ENCODE peak calls at places on chromosomes 11 and 22, in five cellular contexts. N is kidney epithelial cell, U is upper lobe of right lung, T is stomach, Z is esophagus squamous epithelium. B is an unnamed sample.

GRCh38 chr11:100756556-100756955 is 69.5 kb downstream of the ARHGAP42 start:
- DNase-seq in N (no peak), U (no peak), T (no peak), Z (no peak), B (no peak)

GRCh38 chr11:10941429-10941828 is 83.6 kb upstream of the ZBED5 start:
- DNase-seq in N (no peak), U (no peak), T (no peak), Z (no peak), B (no peak)

GRCh38 chr11:112113539-112114457 is 27.1 kb downstream of the SDHD start:
- DNase-seq in N (peak; percentile 21), U (no peak), T (no peak), Z (no peak), B (peak; percentile 69)

GRCh38 chr22:37148031-37148651 is 1.6 kb downstream of the IL2RB start:
- DNase-seq in N (no peak), U (no peak), T (no peak), Z (no peak), B (no peak)

GRCh38 chr11:65060913-65061408 is 2.6 kb upstream of the NAALADL1 start:
- DNase-seq in N (no peak), U (no peak), T (no peak), Z (no peak), B (no peak)

GRCh38 chr11:85685820-85686459 is at the start of gene CCDC89:
- DNase-seq in N (peak; percentile 90), U (peak; percentile 69), T (peak; percentile 30), Z (peak; percentile 10), B (peak; percentile 16)

GRCh38 chr11:63961608-63962412 is 12.6 kb upstream of the COX8A start:
- DNase-seq in N (no peak), U (no peak), T (peak; percentile 30), Z (no peak), B (no peak)

GRCh38 chr11:84890706-84891105 is 736.4 kb downstream of the DLG2 start:
- DNase-seq in N (no peak), U (no peak), T (no peak), Z (no peak), B (no peak)

GRCh38 chr11:77213029-77213579 is 85.1 kb downstream of the MYO7A start:
- DNase-seq in N (no peak), U (peak; percentile 55), T (no peak), Z (no peak), B (no peak)

GRCh38 chr11:65781962-65782815 is 1.4 kb upstream of the AP5B1 start:
- DNase-seq in N (no peak), U (peak; percentile 33), T (no peak), Z (no peak), B (no peak)

GRCh38 chr11:130477646-130478203 is 29.3 kb downstream of the ADAMTS15 start:
- DNase-seq in N (no peak), U (no peak), T (no peak), Z (no peak), B (no peak)

GRCh38 chr22:49948116-49948515 is 12.5 kb upstream of the PIM3 start:
- DNase-seq in N (no peak), U (no peak), T (peak; percentile 72), Z (no peak), B (peak; percentile 73)
- H3K4me3 ChIP-seq in N (no peak overlapping the region), U (peak overlapping the region; percentile 49), T (peak overlapping the region; percentile 40), Z (peak overlapping the region; percentile 55), B (peak overlapping the region; percentile 34)

GRCh38 chr11:67498544-67498972 is 6.6 kb downstream of the PITPNM1 start:
- DNase-seq in N (no peak), U (no peak), T (no peak), Z (no peak), B (no peak)
- H3K27me3 ChIP-seq in N (no peaks in the 10 kb centered on the region), U (no peaks in the 10 kb centered on the region), T (no peaks in the 10 kb centered on the region), Z (no peaks in the 10 kb centered on the region), B (no peaks in the 10 kb centered on the region)

GRCh38 chr22:39422101-39422500 is 22.5 kb downstream of the TAB1 start:
- DNase-seq in N (no peak), U (no peak), T (no peak), Z (no peak), B (no peak)
- H3K36me3 ChIP-seq in N (peaks cover 1% of the 10 kb centered on the region), U (peaks cover 84% of the 10 kb centered on the region), T (peaks cover 100% of the 10 kb centered on the region), Z (peaks cover 34% of the 10 kb centered on the region), B (peaks cover 18% of the 10 kb centered on the region)

GRCh38 chr11:119580751-119581150 is 148.2 kb downstream of the NECTIN1 start:
- DNase-seq in N (no peak), U (no peak), T (no peak), Z (no peak), B (no peak)

GRCh38 chr11:119585038-119585666 is 143.8 kb downstream of the NECTIN1 start:
- DNase-seq in N (no peak), U (no peak), T (peak; percentile 48), Z (no peak), B (peak; percentile 36)

GRCh38 chr11:119584193-119585037 is 144.6 kb downstream of the NECTIN1 start:
- DNase-seq in N (peak; percentile 62), U (peak; percentile 71), T (peak; percentile 60), Z (no peak), B (peak; percentile 36)

GRCh38 chr11:119586181-119586580 is 142.8 kb downstream of the NECTIN1 start:
- DNase-seq in N (no peak), U (no peak), T (no peak), Z (no peak), B (no peak)

GRCh38 chr11:119583585-119583984 is 145.4 kb downstream of the NECTIN1 start:
- DNase-seq in N (no peak), U (no peak), T (no peak), Z (no peak), B (no peak)
- H3K4me3 ChIP-seq in N (no peak overlapping the region), U (no peak overlapping the region), T (no peak overlapping the region), Z (no peak overlapping the region), B (no peak overlapping the region)

GRCh38 chr11:114269498-114269897 is 26.7 kb upstream of the NNMT start:
- DNase-seq in N (no peak), U (no peak), T (no peak), Z (no peak), B (no peak)
- H3K27me3 ChIP-seq in N (peaks cover 9% of the 10 kb centered on the region), U (no peaks in the 10 kb centered on the region), T (no peaks in the 10 kb centered on the region), Z (no peaks in the 10 kb centered on the region), B (no peaks in the 10 kb centered on the region)